ENCODE peak calls at places on chromosomes 3 and 15, in ten cellular contexts. Y is AG09309; C is posterior cingulate gyrus; F is T47D; P is NCI-H1436; D is caudate nucleus; X is activated CD4-positive, alpha-beta T cell treated with anti-CD3 and anti-CD28 coated beads for 24 hours; R is ecto neural progenitor cell; J is stimulated activated CD8-positive, alpha-beta memory T cell treated with anti-CD3 and anti-CD28 coated beads, Interleukin-12 subunit alpha, Interleukin-12 subunit beta, amount 100 ng/mL, for 1 hour; H is NCI-H146. Z is an unnamed sample.
A peak's percentile ranks its signal among the peaks of the same experiment; 100 is the strongest.

GRCh38 chr3:12966847-12967750 is 106.1 kb downstream of the IQSEC1 start:
- DNase-seq in Y (no peak), C (no peak), F (no peak), P (no peak), D (no peak), X (no peak), R (no peak), J (no peak), H (no peak), Z (no peak)

GRCh38 chr15:38197553-38197952 is 55.1 kb upstream of the SPRED1 start:
- DNase-seq in Y (no peak), C (no peak), F (no peak), P (no peak), D (no peak), X (no peak), R (no peak), J (no peak), H (no peak), Z (no peak)

GRCh38 chr3:169542347-169542751 is 121.2 kb downstream of the MECOM start:
- DNase-seq in Y (no peak), C (no peak), F (no peak), P (peak; percentile 83), D (no peak), X (no peak), R (no peak), J (no peak), H (no peak), Z (no peak)

GRCh38 chr3:155354658-155355057 is 61.2 kb upstream of the STRIT1 start:
- DNase-seq in Y (no peak), C (no peak), F (peak; percentile 16), P (no peak), D (no peak), X (no peak), R (no peak), J (no peak), H (no peak), Z (no peak)

GRCh38 chr3:50161320-50161719 is 6.2 kb downstream of the SEMA3F start:
- DNase-seq in Y (no peak), C (no peak), F (no peak), P (no peak), D (no peak), X (no peak), R (no peak), J (no peak), H (no peak), Z (no peak)

GRCh38 chr15:77022646-77023575 is 28.0 kb downstream of the PSTPIP1 start:
- DNase-seq in Y (no peak), C (no peak), F (no peak), P (no peak), D (no peak), X (no peak), R (peak; percentile 33), J (no peak), H (no peak), Z (no peak)

GRCh38 chr3:4322635-4323034 is 19.5 kb downstream of the SETMAR start:
- DNase-seq in Y (peak; percentile 75), C (no peak), F (peak; percentile 63), P (no peak), D (no peak), X (no peak), R (no peak), J (no peak), H (no peak), Z (no peak)

GRCh38 chr3:173037840-173038483 is 103.1 kb downstream of the SPATA16 start:
- DNase-seq in Y (no peak), C (no peak), F (no peak), P (no peak), D (no peak), X (no peak), R (no peak), J (no peak), H (no peak), Z (no peak)

GRCh38 chr15:36363335-36363734 is 216.1 kb upstream of the CDIN1 start:
- DNase-seq in Y (no peak), C (no peak), F (peak; percentile 24), P (no peak), D (no peak), X (no peak), R (no peak), J (no peak), H (no peak), Z (no peak)

GRCh38 chr15:41955807-41956525 is 16.4 kb downstream of the EHD4 start:
- DNase-seq in Y (no peak), C (no peak), F (peak; percentile 26), P (no peak), D (no peak), X (no peak), R (no peak), J (no peak), H (no peak), Z (no peak)

GRCh38 chr3:196440696-196441095 is 8.5 kb upstream of the UBXN7 start:
- DNase-seq in Y (no peak), C (no peak), F (no peak), P (no peak), D (no peak), X (no peak), R (no peak), J (no peak), H (no peak), Z (no peak)

GRCh38 chr3:15331606-15332404 is 581 bp downstream of the SH3BP5 start:
- DNase-seq in Y (no peak), C (no peak), F (no peak), P (no peak), D (peak; percentile 63), X (peak; percentile 25), R (peak; percentile 60), J (peak; percentile 14), H (no peak), Z (peak; percentile 59)

GRCh38 chr3:77071364-77071763 is 31.5 kb downstream of the ROBO2 start:
- DNase-seq in Y (no peak), C (no peak), F (no peak), P (no peak), D (no peak), X (no peak), R (no peak), J (no peak), H (no peak), Z (no peak)

GRCh38 chr3:154176036-154176435 is 54.8 kb downstream of the ARHGEF26 start:
- DNase-seq in Y (no peak), C (no peak), F (no peak), P (no peak), D (no peak), X (no peak), R (no peak), J (no peak), H (peak; percentile 47), Z (no peak)

GRCh38 chr3:16171009-16171408 is 3.5 kb upstream of the GALNT15 start:
- DNase-seq in Y (no peak), C (no peak), F (no peak), P (no peak), D (no peak), X (no peak), R (no peak), J (no peak), H (no peak), Z (no peak)

GRCh38 chr15:74613953-74614743 is 1.5 kb upstream of the CLK3 start:
- DNase-seq in Y (no peak), C (no peak), F (no peak), P (no peak), D (no peak), X (no peak), R (no peak), J (no peak), H (no peak), Z (no peak)

GRCh38 chr3:31522152-31522551 is 10.6 kb upstream of the STT3B start:
- DNase-seq in Y (no peak), C (no peak), F (no peak), P (no peak), D (no peak), X (no peak), R (no peak), J (no peak), H (no peak), Z (no peak)

GRCh38 chr3:181066688-181067087 is 77.2 kb upstream of the DNAJC19 start:
- DNase-seq in Y (no peak), C (no peak), F (no peak), P (no peak), D (no peak), X (no peak), R (no peak), J (no peak), H (no peak), Z (no peak)

GRCh38 chr15:77504310-77504709 is 83.6 kb downstream of the HMG20A start:
- DNase-seq in Y (no peak), C (no peak), F (peak; percentile 85), P (peak; percentile 87), D (no peak), X (no peak), R (no peak), J (no peak), H (peak; percentile 85), Z (peak; percentile 58)

GRCh38 chr3:187997946-187998561 is 155.9 kb upstream of the LPP start:
- DNase-seq in Y (no peak), C (no peak), F (no peak), P (no peak), D (no peak), X (no peak), R (no peak), J (no peak), H (no peak), Z (no peak)

GRCh38 chr3:38496131-38496910 is at the start of gene EXOG:
- DNase-seq in Y (peak; percentile 60), C (peak; percentile 97), F (peak; percentile 91), P (peak; percentile 62), D (peak; percentile 91), X (peak; percentile 94), R (peak; percentile 98), J (peak; percentile 93), H (peak; percentile 92), Z (peak; percentile 96)

GRCh38 chr3:184399410-184399809 is 19.6 kb downstream of the CHRD start:
- DNase-seq in Y (peak; percentile 79), C (peak; percentile 66), F (no peak), P (no peak), D (no peak), X (no peak), R (no peak), J (no peak), H (no peak), Z (no peak)

GRCh38 chr15:57335326-57336118 is 40.8 kb upstream of the CGNL1 start:
- DNase-seq in Y (no peak), C (peak; percentile 52), F (no peak), P (peak; percentile 28), D (no peak), X (no peak), R (no peak), J (no peak), H (no peak), Z (no peak)

GRCh38 chr15:66825139-66825538 is 123.1 kb downstream of the SMAD6 start:
- DNase-seq in Y (no peak), C (peak; percentile 9), F (no peak), P (no peak), D (no peak), X (no peak), R (no peak), J (no peak), H (no peak), Z (no peak)

GRCh38 chr3:126373682-126374601 is 16.7 kb upstream of the KLF15 start:
- DNase-seq in Y (peak; percentile 37), C (peak; percentile 72), F (peak; percentile 13), P (no peak), D (no peak), X (no peak), R (no peak), J (no peak), H (no peak), Z (no peak)

GRCh38 chr3:194285024-194285858 is 65.9 kb downstream of the CPN2 start:
- DNase-seq in Y (no peak), C (no peak), F (no peak), P (no peak), D (no peak), X (no peak), R (peak; percentile 29), J (no peak), H (no peak), Z (no peak)

GRCh38 chr15:90266485-90266884 is 1.0 kb downstream of the NGRN start:
- DNase-seq in Y (no peak), C (no peak), F (no peak), P (no peak), D (no peak), X (no peak), R (no peak), J (no peak), H (no peak), Z (no peak)

GRCh38 chr3:89447244-89447643 is 339.8 kb downstream of the EPHA3 start:
- DNase-seq in Y (no peak), C (no peak), F (no peak), P (no peak), D (no peak), X (no peak), R (no peak), J (no peak), H (no peak), Z (no peak)